ENCODE peak calls at places on chromosomes 5 and 9, in four cellular contexts. G is A549, E is K562, W is HepG2. P is an unnamed sample.

GRCh38 chr9:136107155-136107952 is 11.3 kb downstream of the TMEM250 start:
- DNase-seq in G (no peak), E (peak; percentile 74), W (no peak), P (peak; percentile 66)

GRCh38 chr5:135073771-135074345 is 39.8 kb upstream of the PITX1 start:
- DNase-seq in G (no peak), E (no peak), W (no peak), P (no peak)

GRCh38 chr5:141681695-141682641 is at the start of gene ARAP3:
- DNase-seq in G (peak; percentile 75), E (peak; percentile 87), W (peak; percentile 9), P (peak; percentile 85)

GRCh38 chr9:121029469-121029868 is 20.6 kb downstream of the C5 start:
- DNase-seq in G (no peak), E (no peak), W (peak; percentile 41), P (no peak)

GRCh38 chr9:120043448-120043847 is 536.5 kb downstream of the CDK5RAP2 start:
- DNase-seq in G (peak; percentile 8), E (no peak), W (no peak), P (no peak)

GRCh38 chr9:137000177-137000930 is 4.0 kb upstream of the CLIC3 start:
- DNase-seq in G (no peak), E (no peak), W (no peak), P (no peak)

GRCh38 chr9:134618823-134619454 is 22.7 kb upstream of the COL5A1 start:
- DNase-seq in G (no peak), E (no peak), W (no peak), P (no peak)

GRCh38 chr5:180172447-180173197 is 36.4 kb downstream of the RASGEF1C start:
- DNase-seq in G (no peak), E (peak; percentile 27), W (peak; percentile 73), P (no peak)

GRCh38 chr9:4762889-4763521 is 22.0 kb upstream of the AK3 start:
- DNase-seq in G (no peak), E (peak; percentile 58), W (no peak), P (peak; percentile 68)

GRCh38 chr5:31944683-31945445 is 229.3 kb downstream of the GOLPH3 start:
- DNase-seq in G (no peak), E (no peak), W (no peak), P (no peak)

GRCh38 chr5:139445325-139446170 is 6.2 kb upstream of the DNAJC18 start:
- DNase-seq in G (no peak), E (no peak), W (no peak), P (no peak)

GRCh38 chr5:33048315-33048714 is 337.2 kb downstream of the NPR3 start:
- DNase-seq in G (no peak), E (no peak), W (no peak), P (no peak)

GRCh38 chr5:87169300-87169991 is 98.2 kb upstream of the RASA1 start:
- DNase-seq in G (no peak), E (no peak), W (no peak), P (no peak)

GRCh38 chr5:6543346-6543730 is 89.5 kb downstream of the NSUN2 start:
- DNase-seq in G (no peak), E (no peak), W (no peak), P (no peak)

GRCh38 chr5:42021923-42022322 is 96.8 kb downstream of the FBXO4 start:
- DNase-seq in G (no peak), E (no peak), W (no peak), P (no peak)

GRCh38 chr5:6370580-6370979 is 7.8 kb downstream of the MED10 start:
- DNase-seq in G (no peak), E (no peak), W (no peak), P (peak; percentile 20)

GRCh38 chr9:4349841-4350418 is 50.1 kb upstream of the GLIS3 start:
- DNase-seq in G (no peak), E (no peak), W (no peak), P (peak; percentile 40)

GRCh38 chr9:85487872-85488271 is 253.9 kb downstream of the AGTPBP1 start:
- DNase-seq in G (no peak), E (no peak), W (no peak), P (no peak)

GRCh38 chr9:108680946-108681345 is 174.8 kb downstream of the ACTL7B start:
- DNase-seq in G (no peak), E (no peak), W (no peak), P (no peak)

GRCh38 chr9:96344458-96345180 is 38.9 kb downstream of the SLC35D2 start:
- DNase-seq in G (peak; percentile 90), E (peak; percentile 71), W (peak; percentile 84), P (peak; percentile 81)

DNA sequence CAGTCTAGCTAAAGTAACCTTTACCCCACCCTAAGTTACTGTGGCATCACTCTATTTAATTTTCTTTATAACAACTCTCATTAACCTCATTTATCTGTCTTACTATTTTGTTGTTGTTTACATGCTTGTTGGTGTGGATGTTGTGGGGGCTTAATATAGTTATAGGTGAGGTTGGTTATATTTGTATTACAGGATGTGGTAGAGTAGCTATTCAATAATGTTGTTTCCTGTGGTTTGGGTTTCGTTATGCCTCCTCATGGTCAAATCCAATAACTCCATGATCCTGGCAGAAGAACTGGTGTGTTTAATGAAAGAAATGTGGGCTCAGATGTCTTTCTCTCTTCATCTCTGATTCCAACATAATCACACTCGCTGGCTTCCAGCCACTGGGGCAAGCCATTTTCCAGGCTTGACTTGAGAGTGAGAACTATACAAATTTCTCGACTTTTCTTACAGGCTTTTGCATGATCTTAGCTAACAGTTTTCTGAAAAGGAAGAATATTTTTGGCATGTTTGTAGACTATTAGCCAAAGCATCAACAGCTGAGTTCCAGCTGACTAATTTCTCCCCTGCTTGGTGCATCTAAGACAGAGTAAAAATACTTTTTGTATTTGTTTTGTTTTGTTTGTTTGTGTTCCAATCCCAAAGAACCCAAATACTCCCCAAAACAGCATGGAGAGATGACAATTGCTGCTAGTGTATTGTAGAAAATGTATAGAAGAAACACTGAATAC is 303.7 kb upstream of the PAPPA start:
- DNase-seq in G (no peak), E (no peak), W (no peak), P (no peak)
- TF ChIP-seq JUNB in G (no peak), E (no peak), W (no peak), P (no peak)

DNA sequence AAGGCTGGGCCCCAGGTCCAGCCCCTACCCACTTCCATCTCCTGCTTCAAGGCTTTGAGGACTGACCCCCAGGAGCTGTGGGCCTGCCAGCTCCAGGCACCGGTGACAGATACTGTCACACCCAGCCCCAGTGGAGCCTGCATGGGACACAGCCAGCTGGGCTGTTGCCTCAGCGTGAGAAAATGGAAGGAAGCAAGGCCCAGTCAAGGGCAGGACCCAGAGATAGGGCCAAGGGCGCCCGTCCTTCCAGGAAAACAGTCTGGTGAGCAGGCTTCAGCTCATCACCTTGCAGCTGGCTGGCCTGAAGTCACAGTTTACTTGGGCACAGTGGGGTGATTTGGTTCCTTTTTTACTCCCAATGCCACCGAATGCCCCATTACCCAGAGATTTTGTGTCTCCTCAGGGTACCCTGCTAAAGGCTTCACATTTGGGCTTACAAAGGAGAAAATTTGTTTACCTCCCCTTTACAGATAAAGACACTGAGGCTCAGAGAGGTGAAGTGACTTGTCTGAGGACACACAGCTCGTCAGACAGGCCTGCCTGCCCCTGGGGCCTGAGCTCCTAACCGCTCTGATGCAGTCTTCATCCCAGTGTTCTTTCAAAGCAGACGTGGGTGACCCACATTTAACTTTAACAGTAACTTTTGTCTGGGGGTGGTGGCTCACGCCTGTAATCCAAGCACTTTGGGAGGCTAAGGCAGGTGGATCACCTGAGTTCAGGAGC is 21.5 kb upstream of the WDR38 start:
- DNase-seq in G (no peak), E (no peak), W (no peak), P (no peak)
- TF ChIP-seq JUNB in G (no peak), E (no peak), W (no peak), P (no peak)

GRCh38 chr9:113317777-113318176 is 14.6 kb upstream of the RNF183 start:
- DNase-seq in G (no peak), E (peak; percentile 29), W (peak; percentile 9), P (no peak)
- TF ChIP-seq JUNB in G (no peak), E (no peak), W (no peak), P (no peak)

DNA sequence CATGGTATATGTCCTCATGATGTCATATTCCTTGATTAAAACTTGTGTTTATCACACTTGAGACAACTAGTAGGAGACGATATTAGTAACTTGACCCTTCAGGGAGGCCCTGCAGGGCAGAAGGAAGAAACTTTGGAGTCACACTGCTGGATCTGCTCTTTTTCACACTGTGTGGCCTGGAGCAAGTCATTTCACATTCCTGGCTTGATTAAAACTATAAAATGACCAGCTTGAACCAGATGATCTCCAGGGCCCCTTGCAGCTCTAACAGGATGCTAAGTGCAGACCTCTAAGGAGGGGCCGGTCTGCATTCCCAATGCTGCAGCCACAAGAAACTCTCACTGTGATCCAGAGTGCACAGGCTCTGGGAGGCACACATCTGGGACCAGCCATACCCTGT is 146.4 kb upstream of the ZNF366 start:
- DNase-seq in G (no peak), E (no peak), W (no peak), P (no peak)
- TF ChIP-seq JUNB in G (no peak), E (no peak), W (no peak), P (no peak)

DNA sequence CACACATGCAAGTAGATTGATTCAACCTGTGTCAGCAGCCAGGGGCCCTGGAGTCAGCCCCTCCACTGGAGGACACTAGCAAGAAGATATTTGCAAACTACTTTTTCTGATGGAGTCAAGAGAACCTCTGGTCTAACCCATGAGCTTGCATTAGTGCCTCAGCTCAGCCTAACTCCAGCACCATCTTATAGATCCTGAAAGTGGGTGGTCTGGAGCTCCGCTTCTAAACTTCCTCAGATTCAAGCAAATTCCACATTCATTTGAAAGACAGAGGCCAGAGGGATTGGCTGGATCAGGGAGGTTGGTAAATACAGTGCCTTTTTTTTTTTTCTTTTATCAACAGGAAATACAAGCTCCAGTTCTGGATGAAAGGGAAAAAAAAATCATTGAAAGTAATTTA is 99.9 kb downstream of the ENC1 start:
- DNase-seq in G (no peak), E (no peak), W (no peak), P (peak; percentile 77)
- TF ChIP-seq JUNB in G (no peak), E (no peak), W (no peak), P (no peak)

GRCh38 chr5:124742983-124743533 is 3.4 kb downstream of the ZNF608 start:
- DNase-seq in G (no peak), E (no peak), W (peak; percentile 24), P (no peak)
- TF ChIP-seq JUNB in G (no peak), E (no peak), W (no peak), P (no peak)

P was measured in GM23338.